ENCODE peak calls at places on chromosome 2, in eight cellular contexts. One of them, this sample, is unnamed.

GRCh38 chr2:69742170-69742952 is 427 bp downstream of the ANXA4 start:
- DNase-seq in AG04450: no peak
- DNase-seq in fibroblast of villous mesenchyme: no peak
- DNase-seq in K562: no peak
- DNase-seq in CD4-positive, CD25-positive, alpha-beta regulatory T cell: no peak
- DNase-seq in foreskin fibroblast: peak
- DNase-seq in fibroblast of lung: no peak
- DNase-seq in choroid plexus epithelial cell: peak
- DNase-seq in this sample: no peak

GRCh38 chr2:211396815-211397214 is 840.4 kb downstream of the CPS1 start:
- DNase-seq in AG04450: no peak
- DNase-seq in fibroblast of villous mesenchyme: no peak
- DNase-seq in K562: no peak
- DNase-seq in CD4-positive, CD25-positive, alpha-beta regulatory T cell: no peak
- DNase-seq in foreskin fibroblast: no peak
- DNase-seq in fibroblast of lung: no peak
- DNase-seq in choroid plexus epithelial cell: no peak
- DNase-seq in this sample: no peak

GRCh38 chr2:60394467-60394866 is 159.0 kb downstream of the BCL11A start:
- DNase-seq in AG04450: no peak
- DNase-seq in fibroblast of villous mesenchyme: no peak
- DNase-seq in K562: no peak
- DNase-seq in CD4-positive, CD25-positive, alpha-beta regulatory T cell: no peak
- DNase-seq in foreskin fibroblast: peak
- DNase-seq in fibroblast of lung: no peak
- DNase-seq in choroid plexus epithelial cell: no peak
- DNase-seq in this sample: no peak

GRCh38 chr2:140808211-140808610 is 1322.6 kb downstream of the LRP1B start:
- DNase-seq in AG04450: no peak
- DNase-seq in fibroblast of villous mesenchyme: no peak
- DNase-seq in K562: no peak
- DNase-seq in CD4-positive, CD25-positive, alpha-beta regulatory T cell: no peak
- DNase-seq in foreskin fibroblast: no peak
- DNase-seq in fibroblast of lung: no peak
- DNase-seq in choroid plexus epithelial cell: no peak
- DNase-seq in this sample: no peak

GRCh38 chr2:231280861-231281260 is 82.4 kb downstream of the ARMC9 start:
- DNase-seq in AG04450: no peak
- DNase-seq in fibroblast of villous mesenchyme: no peak
- DNase-seq in K562: no peak
- DNase-seq in CD4-positive, CD25-positive, alpha-beta regulatory T cell: no peak
- DNase-seq in foreskin fibroblast: no peak
- DNase-seq in fibroblast of lung: no peak
- DNase-seq in choroid plexus epithelial cell: no peak
- DNase-seq in this sample: no peak

GRCh38 chr2:38751847-38752410 is 768 bp upstream of the SRSF7 start:
- DNase-seq in AG04450: no peak
- DNase-seq in fibroblast of villous mesenchyme: no peak
- DNase-seq in K562: peak
- DNase-seq in CD4-positive, CD25-positive, alpha-beta regulatory T cell: no peak
- DNase-seq in foreskin fibroblast: no peak
- DNase-seq in fibroblast of lung: no peak
- DNase-seq in choroid plexus epithelial cell: no peak
- DNase-seq in this sample: peak

GRCh38 chr2:237701033-237701858 is 73.9 kb downstream of the LRRFIP1 start:
- DNase-seq in AG04450: no peak
- DNase-seq in fibroblast of villous mesenchyme: no peak
- DNase-seq in K562: no peak
- DNase-seq in CD4-positive, CD25-positive, alpha-beta regulatory T cell: no peak
- DNase-seq in foreskin fibroblast: no peak
- DNase-seq in fibroblast of lung: no peak
- DNase-seq in choroid plexus epithelial cell: no peak
- DNase-seq in this sample: no peak

GRCh38 chr2:160075171-160075570 is 12.8 kb upstream of the PLA2R1 start:
- DNase-seq in AG04450: no peak
- DNase-seq in fibroblast of villous mesenchyme: peak
- DNase-seq in K562: no peak
- DNase-seq in CD4-positive, CD25-positive, alpha-beta regulatory T cell: no peak
- DNase-seq in foreskin fibroblast: peak
- DNase-seq in fibroblast of lung: peak
- DNase-seq in choroid plexus epithelial cell: peak
- DNase-seq in this sample: no peak

GRCh38 chr2:186459009-186459408 is 27.1 kb upstream of the ZC3H15 start:
- DNase-seq in AG04450: no peak
- DNase-seq in fibroblast of villous mesenchyme: peak
- DNase-seq in K562: no peak
- DNase-seq in CD4-positive, CD25-positive, alpha-beta regulatory T cell: no peak
- DNase-seq in foreskin fibroblast: peak
- DNase-seq in fibroblast of lung: peak
- DNase-seq in choroid plexus epithelial cell: peak
- DNase-seq in this sample: no peak

GRCh38 chr2:3127279-3127690 is 250.3 kb downstream of the EIPR1 start:
- DNase-seq in AG04450: no peak
- DNase-seq in fibroblast of villous mesenchyme: no peak
- DNase-seq in K562: no peak
- DNase-seq in CD4-positive, CD25-positive, alpha-beta regulatory T cell: peak
- DNase-seq in foreskin fibroblast: peak
- DNase-seq in fibroblast of lung: no peak
- DNase-seq in choroid plexus epithelial cell: no peak
- DNase-seq in this sample: no peak

GRCh38 chr2:100757621-100758394 is 62.1 kb upstream of the NPAS2 start:
- DNase-seq in AG04450: peak
- DNase-seq in fibroblast of villous mesenchyme: peak
- DNase-seq in K562: no peak
- DNase-seq in CD4-positive, CD25-positive, alpha-beta regulatory T cell: no peak
- DNase-seq in foreskin fibroblast: peak
- DNase-seq in fibroblast of lung: peak
- DNase-seq in choroid plexus epithelial cell: peak
- DNase-seq in this sample: no peak

GRCh38 chr2:120791961-120792295 is 56.3 kb downstream of the GLI2 start:
- DNase-seq in AG04450: no peak
- DNase-seq in fibroblast of villous mesenchyme: no peak
- DNase-seq in K562: no peak
- DNase-seq in CD4-positive, CD25-positive, alpha-beta regulatory T cell: no peak
- DNase-seq in foreskin fibroblast: peak
- DNase-seq in fibroblast of lung: no peak
- DNase-seq in choroid plexus epithelial cell: no peak
- DNase-seq in this sample: no peak

GRCh38 chr2:134276381-134277172 is 22.7 kb downstream of the MGAT5 start:
- DNase-seq in AG04450: no peak
- DNase-seq in fibroblast of villous mesenchyme: no peak
- DNase-seq in K562: no peak
- DNase-seq in CD4-positive, CD25-positive, alpha-beta regulatory T cell: no peak
- DNase-seq in foreskin fibroblast: peak
- DNase-seq in fibroblast of lung: no peak
- DNase-seq in choroid plexus epithelial cell: no peak
- DNase-seq in this sample: no peak

GRCh38 chr2:50650398-50650810 is 381.5 kb downstream of the NRXN1 start:
- DNase-seq in AG04450: no peak
- DNase-seq in fibroblast of villous mesenchyme: peak
- DNase-seq in K562: no peak
- DNase-seq in CD4-positive, CD25-positive, alpha-beta regulatory T cell: no peak
- DNase-seq in foreskin fibroblast: no peak
- DNase-seq in fibroblast of lung: no peak
- DNase-seq in choroid plexus epithelial cell: no peak
- DNase-seq in this sample: no peak

GRCh38 chr2:60045461-60045860 is 508.0 kb downstream of the BCL11A start:
- DNase-seq in AG04450: no peak
- DNase-seq in fibroblast of villous mesenchyme: no peak
- DNase-seq in K562: no peak
- DNase-seq in CD4-positive, CD25-positive, alpha-beta regulatory T cell: no peak
- DNase-seq in foreskin fibroblast: no peak
- DNase-seq in fibroblast of lung: no peak
- DNase-seq in choroid plexus epithelial cell: no peak
- DNase-seq in this sample: no peak

GRCh38 chr2:56132138-56132537 is 51.7 kb upstream of the CCDC85A start:
- DNase-seq in AG04450: peak
- DNase-seq in fibroblast of villous mesenchyme: peak
- DNase-seq in K562: peak
- DNase-seq in CD4-positive, CD25-positive, alpha-beta regulatory T cell: no peak
- DNase-seq in foreskin fibroblast: peak
- DNase-seq in fibroblast of lung: peak
- DNase-seq in choroid plexus epithelial cell: peak
- DNase-seq in this sample: peak

GRCh38 chr2:239598732-239599090 is 197.9 kb upstream of the HDAC4 start:
- DNase-seq in AG04450: no peak
- DNase-seq in fibroblast of villous mesenchyme: no peak
- DNase-seq in K562: no peak
- DNase-seq in CD4-positive, CD25-positive, alpha-beta regulatory T cell: no peak
- DNase-seq in foreskin fibroblast: no peak
- DNase-seq in fibroblast of lung: no peak
- DNase-seq in choroid plexus epithelial cell: no peak
- DNase-seq in this sample: no peak

GRCh38 chr2:231364961-231365810 is 30.3 kb upstream of the B3GNT7 start:
- DNase-seq in AG04450: peak
- DNase-seq in fibroblast of villous mesenchyme: peak
- DNase-seq in K562: peak
- DNase-seq in CD4-positive, CD25-positive, alpha-beta regulatory T cell: no peak
- DNase-seq in foreskin fibroblast: peak
- DNase-seq in fibroblast of lung: peak
- DNase-seq in choroid plexus epithelial cell: peak
- DNase-seq in this sample: no peak

GRCh38 chr2:10407841-10408648 is 40.1 kb downstream of the ODC1 start:
- DNase-seq in AG04450: no peak
- DNase-seq in fibroblast of villous mesenchyme: peak
- DNase-seq in K562: peak
- DNase-seq in CD4-positive, CD25-positive, alpha-beta regulatory T cell: peak
- DNase-seq in foreskin fibroblast: peak
- DNase-seq in fibroblast of lung: peak
- DNase-seq in choroid plexus epithelial cell: peak
- DNase-seq in this sample: no peak

GRCh38 chr2:151973901-151974199 is 125.0 kb downstream of the CACNB4 start:
- DNase-seq in AG04450: no peak
- DNase-seq in fibroblast of villous mesenchyme: peak
- DNase-seq in K562: no peak
- DNase-seq in CD4-positive, CD25-positive, alpha-beta regulatory T cell: no peak
- DNase-seq in foreskin fibroblast: peak
- DNase-seq in fibroblast of lung: peak
- DNase-seq in choroid plexus epithelial cell: peak
- DNase-seq in this sample: no peak

GRCh38 chr2:26764078-26764887 is at the start of gene SLC35F6:
- DNase-seq in AG04450: peak
- DNase-seq in fibroblast of villous mesenchyme: peak
- DNase-seq in K562: peak
- DNase-seq in CD4-positive, CD25-positive, alpha-beta regulatory T cell: peak
- DNase-seq in foreskin fibroblast: peak
- DNase-seq in fibroblast of lung: peak
- DNase-seq in choroid plexus epithelial cell: peak
- DNase-seq in this sample: peak

GRCh38 chr2:12192762-12193161 is 446.3 kb downstream of the LPIN1 start:
- DNase-seq in AG04450: no peak
- DNase-seq in fibroblast of villous mesenchyme: no peak
- DNase-seq in K562: no peak
- DNase-seq in CD4-positive, CD25-positive, alpha-beta regulatory T cell: no peak
- DNase-seq in foreskin fibroblast: no peak
- DNase-seq in fibroblast of lung: no peak
- DNase-seq in choroid plexus epithelial cell: no peak
- DNase-seq in this sample: no peak
- H3K4me3 ChIP-seq in AG04450: no peak
- H3K4me3 ChIP-seq in fibroblast of villous mesenchyme: no peak
- H3K4me3 ChIP-seq in K562: no peak
- H3K4me3 ChIP-seq in CD4-positive, CD25-positive, alpha-beta regulatory T cell: no peak
- H3K4me3 ChIP-seq in foreskin fibroblast: no peak
- H3K4me3 ChIP-seq in fibroblast of lung: no peak
- H3K4me3 ChIP-seq in choroid plexus epithelial cell: no peak
- H3K4me3 ChIP-seq in this sample: no peak

DNA sequence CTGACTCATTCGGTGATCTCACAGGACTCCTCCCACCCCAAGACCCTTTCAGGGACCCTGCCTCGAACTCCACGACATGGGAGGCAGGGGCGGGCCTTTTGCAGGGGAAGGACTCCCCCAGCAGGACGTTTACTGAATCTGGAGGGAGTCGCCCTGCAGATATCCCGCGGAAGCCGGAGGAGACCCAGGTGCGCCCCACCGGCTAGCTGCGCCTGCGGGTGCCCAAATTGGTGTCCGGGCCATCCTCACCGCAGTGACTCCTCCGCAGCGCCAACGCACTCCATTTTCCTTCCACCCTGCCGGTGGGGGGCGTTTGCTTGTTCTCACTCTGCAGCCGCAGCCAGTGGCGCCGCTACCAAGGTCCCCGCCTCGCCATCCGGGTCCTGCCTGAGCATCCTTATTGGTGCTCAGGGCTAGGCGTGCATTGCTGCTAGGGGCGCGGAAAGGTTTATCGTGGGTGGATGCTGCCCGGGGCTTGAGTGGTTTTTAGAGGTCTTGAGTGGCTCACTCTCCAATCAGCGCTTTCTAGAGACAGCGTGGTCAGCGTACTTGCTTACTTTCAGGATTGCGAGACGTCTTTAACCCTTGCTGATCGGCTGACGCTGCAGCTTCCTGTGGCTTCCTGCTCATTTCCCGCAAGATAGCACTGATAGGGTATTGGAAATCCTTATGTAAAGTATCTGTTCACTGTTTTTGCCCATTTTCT is 81.4 kb downstream of the BIN1 start:
- DNase-seq in AG04450: peak
- DNase-seq in fibroblast of villous mesenchyme: peak
- DNase-seq in K562: no peak
- DNase-seq in CD4-positive, CD25-positive, alpha-beta regulatory T cell: peak
- DNase-seq in foreskin fibroblast: peak
- DNase-seq in fibroblast of lung: peak
- DNase-seq in choroid plexus epithelial cell: peak
- DNase-seq in this sample: no peak
- H3K4me3 ChIP-seq in AG04450: peak
- H3K4me3 ChIP-seq in fibroblast of villous mesenchyme: peak
- H3K4me3 ChIP-seq in K562: no peak
- H3K4me3 ChIP-seq in CD4-positive, CD25-positive, alpha-beta regulatory T cell: peak
- H3K4me3 ChIP-seq in foreskin fibroblast: peak
- H3K4me3 ChIP-seq in fibroblast of lung: peak
- H3K4me3 ChIP-seq in choroid plexus epithelial cell: peak
- H3K4me3 ChIP-seq in this sample: no peak

DNA sequence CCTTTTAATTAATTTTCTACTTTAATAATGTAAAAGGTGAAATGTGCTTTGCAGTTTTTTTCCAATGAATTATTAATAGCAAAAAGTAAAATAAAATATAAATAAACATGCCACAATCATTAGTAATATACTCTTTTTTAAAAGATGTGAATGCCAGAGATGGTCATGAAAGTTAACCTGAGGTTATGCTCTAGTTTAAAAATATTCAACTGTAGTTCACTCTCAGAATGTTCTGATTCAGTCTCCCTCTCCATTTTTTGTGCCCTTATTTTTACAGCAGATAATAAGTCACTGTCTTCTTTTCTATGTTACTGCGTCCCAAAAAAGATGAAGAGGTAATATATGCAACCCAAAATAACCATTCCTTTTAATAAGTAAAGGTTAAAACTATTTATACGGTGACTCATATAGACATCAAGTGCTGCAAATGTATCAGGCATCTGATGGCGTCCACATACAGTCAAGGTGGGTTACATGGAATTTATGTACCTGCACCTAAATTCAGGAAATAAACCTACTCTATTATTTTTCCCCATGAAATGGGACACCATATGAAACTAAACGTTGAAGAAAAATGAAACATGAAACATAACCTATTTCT is 153.6 kb upstream of the ZNF804A start:
- DNase-seq in AG04450: no peak
- DNase-seq in fibroblast of villous mesenchyme: no peak
- DNase-seq in K562: no peak
- DNase-seq in CD4-positive, CD25-positive, alpha-beta regulatory T cell: no peak
- DNase-seq in foreskin fibroblast: no peak
- DNase-seq in fibroblast of lung: no peak
- DNase-seq in choroid plexus epithelial cell: no peak
- DNase-seq in this sample: no peak
- H3K4me3 ChIP-seq in AG04450: no peak
- H3K4me3 ChIP-seq in fibroblast of villous mesenchyme: no peak
- H3K4me3 ChIP-seq in K562: no peak
- H3K4me3 ChIP-seq in CD4-positive, CD25-positive, alpha-beta regulatory T cell: no peak
- H3K4me3 ChIP-seq in foreskin fibroblast: no peak
- H3K4me3 ChIP-seq in fibroblast of lung: no peak
- H3K4me3 ChIP-seq in choroid plexus epithelial cell: no peak
- H3K4me3 ChIP-seq in this sample: no peak

GRCh38 chr2:113230531-113230930 is 48.2 kb downstream of the PAX8 start:
- DNase-seq in AG04450: no peak
- DNase-seq in fibroblast of villous mesenchyme: peak
- DNase-seq in K562: no peak
- DNase-seq in CD4-positive, CD25-positive, alpha-beta regulatory T cell: no peak
- DNase-seq in foreskin fibroblast: no peak
- DNase-seq in fibroblast of lung: no peak
- DNase-seq in choroid plexus epithelial cell: no peak
- DNase-seq in this sample: no peak
- H3K4me3 ChIP-seq in AG04450: no peak
- H3K4me3 ChIP-seq in fibroblast of villous mesenchyme: no peak
- H3K4me3 ChIP-seq in K562: no peak
- H3K4me3 ChIP-seq in CD4-positive, CD25-positive, alpha-beta regulatory T cell: no peak
- H3K4me3 ChIP-seq in foreskin fibroblast: no peak
- H3K4me3 ChIP-seq in fibroblast of lung: no peak
- H3K4me3 ChIP-seq in choroid plexus epithelial cell: no peak
- H3K4me3 ChIP-seq in this sample: no peak